ENCODE peak calls at places on chromosomes 11 and 22, in nine cellular contexts. V, A, F, K, N, Q, O, U and H are unnamed samples.

GRCh38 chr11:30549565-30549964 is 36.6 kb downstream of the MPPED2 start:
- DNase-seq in V (no peak), A (no peak), F (no peak), K (no peak), N (no peak), Q (no peak), O (no peak), U (no peak), H (no peak)

GRCh38 chr11:46247664-46248063 is 29.8 kb upstream of the CREB3L1 start:
- DNase-seq in V (peak; percentile 48), A (peak; percentile 78), F (peak; percentile 76), K (peak; percentile 82), N (no peak), Q (peak; percentile 77), O (no peak), U (peak; percentile 66), H (peak; percentile 72)

GRCh38 chr22:32020117-32020516 is 22.9 kb upstream of the SLC5A1 start:
- DNase-seq in V (peak; percentile 91), A (peak; percentile 42), F (peak; percentile 51), K (no peak), N (no peak), Q (peak; percentile 89), O (peak; percentile 76), U (peak; percentile 100), H (no peak)

GRCh38 chr11:111933872-111934271 is 3.3 kb upstream of the DIXDC1 start:
- DNase-seq in V (peak; percentile 15), A (no peak), F (no peak), K (no peak), N (no peak), Q (no peak), O (no peak), U (no peak), H (no peak)

GRCh38 chr11:121482231-121483129 is 29.7 kb upstream of the SORL1-AS1 start:
- DNase-seq in V (no peak), A (no peak), F (no peak), K (no peak), N (no peak), Q (no peak), O (no peak), U (no peak), H (no peak)

GRCh38 chr11:27412192-27412691 is 49.2 kb upstream of the CCDC34 start:
- DNase-seq in V (no peak), A (no peak), F (no peak), K (no peak), N (no peak), Q (no peak), O (no peak), U (no peak), H (no peak)

GRCh38 chr11:9775393-9775780 is 111.5 kb downstream of the SWAP70 start:
- DNase-seq in V (no peak), A (no peak), F (no peak), K (no peak), N (no peak), Q (no peak), O (no peak), U (no peak), H (no peak)

GRCh38 chr11:8034604-8035224 is 46.3 kb upstream of the TUB start:
- DNase-seq in V (no peak), A (no peak), F (no peak), K (no peak), N (no peak), Q (no peak), O (no peak), U (no peak), H (no peak)

GRCh38 chr11:78694152-78694551 is 119.5 kb upstream of the NARS2 start:
- DNase-seq in V (no peak), A (no peak), F (no peak), K (no peak), N (no peak), Q (no peak), O (no peak), U (no peak), H (no peak)

GRCh38 chr22:46079861-46080821 is 70.2 kb upstream of the PPARA start:
- DNase-seq in V (peak; percentile 94), A (no peak), F (no peak), K (no peak), N (no peak), Q (peak; percentile 79), O (no peak), U (peak; percentile 95), H (no peak)

GRCh38 chr22:20131856-20132685 is 467 bp downstream of the ZDHHC8 start:
- DNase-seq in V (no peak), A (peak; percentile 35), F (no peak), K (peak; percentile 58), N (no peak), Q (no peak), O (no peak), U (no peak), H (peak; percentile 21)

GRCh38 chr22:20130739-20131592 is 638 bp upstream of the ZDHHC8 start:
- DNase-seq in V (peak; percentile 84), A (peak; percentile 90), F (peak; percentile 24), K (peak; percentile 86), N (no peak), Q (peak; percentile 67), O (no peak), U (peak; percentile 61), H (peak; percentile 60)

GRCh38 chr22:20133930-20134549 is 2.4 kb downstream of the ZDHHC8 start:
- DNase-seq in V (no peak), A (no peak), F (no peak), K (no peak), N (no peak), Q (no peak), O (no peak), U (no peak), H (no peak)

GRCh38 chr22:20131593-20131855 is at the start of gene ZDHHC8:
- DNase-seq in V (peak; percentile 24), A (peak; percentile 56), F (no peak), K (no peak), N (no peak), Q (no peak), O (no peak), U (no peak), H (no peak)

DNA sequence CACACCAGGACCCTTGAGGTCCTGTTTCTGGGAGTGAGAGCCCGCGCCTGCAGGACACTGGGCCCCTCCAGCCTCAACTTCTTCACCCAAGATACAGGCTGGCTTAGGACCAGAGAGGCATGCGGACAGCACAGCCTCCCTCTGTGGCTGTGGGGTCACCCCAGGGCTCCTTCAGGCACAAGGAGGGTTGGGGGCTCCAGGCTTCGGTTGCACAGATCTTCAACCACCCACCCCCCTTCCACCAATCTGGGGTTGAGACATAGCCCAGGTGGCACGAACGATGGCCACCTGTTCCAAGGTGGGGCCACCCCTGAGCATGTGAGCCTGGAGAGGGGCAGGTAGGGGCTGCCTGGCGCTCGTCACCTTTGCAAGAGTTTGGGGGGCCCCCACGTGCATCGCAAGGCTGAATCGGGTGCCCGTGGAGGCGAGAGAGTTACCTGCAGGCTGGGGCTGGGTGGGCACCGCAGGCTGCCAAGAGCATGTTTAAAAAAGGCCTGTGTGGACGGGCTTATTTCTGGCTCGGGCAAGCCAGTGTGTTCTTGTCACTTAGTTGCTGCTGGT is 1.2 kb downstream of the ZDHHC8 start:
- DNase-seq in V (no peak), A (no peak), F (no peak), K (no peak), N (no peak), Q (no peak), O (no peak), U (no peak), H (no peak)
- H3K4me1 ChIP-seq in V (peaks cover 5% of the 10 kb centered on the region), A (peaks cover 11% of the 10 kb centered on the region), F (peaks cover 16% of the 10 kb centered on the region), K (peaks cover 8% of the 10 kb centered on the region), N (peaks cover 12% of the 10 kb centered on the region), Q (peaks cover 7% of the 10 kb centered on the region), O (peaks cover 15% of the 10 kb centered on the region), U (peaks cover 23% of the 10 kb centered on the region), H (no peaks in the 10 kb centered on the region)

DNA sequence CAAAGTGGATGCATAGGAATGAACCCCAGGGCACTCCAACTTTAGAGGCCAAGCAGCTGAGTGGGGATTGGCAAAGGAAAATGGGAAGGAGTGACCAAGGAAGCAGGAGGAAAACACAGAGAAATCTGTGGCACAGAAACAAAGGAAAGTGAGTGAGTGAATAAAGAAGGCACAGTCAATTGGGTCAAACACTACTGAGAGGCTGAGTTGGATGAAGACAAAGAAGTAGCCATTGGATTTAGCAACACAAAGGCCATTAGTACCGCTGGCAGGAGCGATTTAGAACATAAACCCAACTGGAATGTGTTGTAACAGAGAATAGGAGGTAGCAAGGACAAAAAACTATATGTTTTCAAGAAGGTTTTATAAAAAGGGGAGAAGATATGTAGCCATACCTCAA is 6.6 kb upstream of the NXPE1 start:
- DNase-seq in V (no peak), A (no peak), F (no peak), K (peak; percentile 65), N (no peak), Q (no peak), O (no peak), U (no peak), H (no peak)
- TF ChIP-seq EZH2 in V (no peak), A (no peak), F (no peak), K (no peak), N (no peak), Q (no peak), O (no peak), U (no peak), H (no peak)

DNA sequence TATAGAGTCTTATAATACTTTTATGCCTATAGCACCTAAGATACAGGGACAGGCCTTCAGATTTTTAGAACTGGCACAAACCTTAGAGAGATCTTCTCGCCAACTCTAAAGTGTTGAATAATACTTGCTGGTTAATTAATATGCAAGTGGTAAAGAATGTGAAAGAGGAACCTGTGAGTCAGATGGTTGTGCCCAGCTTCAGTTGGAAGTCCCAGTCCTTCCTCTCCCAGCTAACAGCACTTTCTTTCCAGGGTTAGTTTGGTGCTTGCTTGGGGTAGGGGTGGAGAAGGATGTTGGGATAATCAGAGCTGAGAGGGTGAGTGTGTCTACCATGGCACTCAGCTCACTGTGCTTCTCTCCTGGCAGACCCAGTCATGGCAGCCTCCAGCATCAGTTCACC is 4.9 kb upstream of the TMEM132A start:
- DNase-seq in V (no peak), A (no peak), F (no peak), K (no peak), N (no peak), Q (no peak), O (no peak), U (peak; percentile 17), H (no peak)
- H3K4me1 ChIP-seq in V (peaks cover 14% of the 10 kb centered on the region), A (peaks cover 16% of the 10 kb centered on the region), F (peaks cover 30% of the 10 kb centered on the region), K (peaks cover 6% of the 10 kb centered on the region), N (peaks cover 19% of the 10 kb centered on the region), Q (peaks cover 38% of the 10 kb centered on the region), O (peaks cover 53% of the 10 kb centered on the region), U (peaks cover 55% of the 10 kb centered on the region), H (peaks cover 35% of the 10 kb centered on the region)

GRCh38 chr11:31821235-31821764 is 10.2 kb upstream of the PAX6 start:
- DNase-seq in V (no peak), A (no peak), F (no peak), K (no peak), N (no peak), Q (no peak), O (no peak), U (no peak), H (no peak)

GRCh38 chr11:31819533-31820437 is 8.7 kb upstream of the PAX6 start:
- DNase-seq in V (no peak), A (no peak), F (no peak), K (peak; percentile 80), N (no peak), Q (no peak), O (no peak), U (no peak), H (no peak)

GRCh38 chr11:31818874-31819331 is 7.8 kb upstream of the PAX6 start:
- DNase-seq in V (no peak), A (no peak), F (no peak), K (peak; percentile 39), N (no peak), Q (no peak), O (no peak), U (no peak), H (no peak)

GRCh38 chr11:31821779-31822574 is 10.9 kb upstream of the PAX6 start:
- DNase-seq in V (no peak), A (no peak), F (no peak), K (peak; percentile 40), N (no peak), Q (no peak), O (no peak), U (no peak), H (no peak)

GRCh38 chr11:31820438-31820818 is 9.3 kb upstream of the PAX6 start:
- DNase-seq in V (no peak), A (no peak), F (no peak), K (peak; percentile 71), N (no peak), Q (no peak), O (no peak), U (no peak), H (no peak)
- TF ChIP-seq EZH2 in V (peak; percentile 56), A (peak; percentile 64), F (no peak), K (no peak), N (no peak), Q (no peak), O (peak; percentile 77), U (peak; percentile 78), H (no peak)